ENCODE peak calls at places on chromosomes 2 and 18, in five cellular contexts. One of them, this sample, is unnamed.
A peak's percentile ranks its signal among the peaks of the same experiment; 100 is the strongest.

GRCh38 chr2:160940271-160940670 is 220.0 kb upstream of the TANK start:
- DNase-seq in HepG2: no peak
- DNase-seq in K562: no peak
- DNase-seq in A549: no peak
- DNase-seq in endothelial cell of umbilical vein: no peak
- DNase-seq in this sample: peak; percentile 6

GRCh38 chr2:174971868-174972781 is 33.1 kb downstream of the CHN1 start:
- DNase-seq in HepG2: no peak
- DNase-seq in K562: no peak
- DNase-seq in A549: peak; percentile 41
- DNase-seq in endothelial cell of umbilical vein: peak; percentile 96
- DNase-seq in this sample: no peak

GRCh38 chr2:182522428-182522896 is 95.6 kb upstream of the PDE1A start:
- DNase-seq in HepG2: no peak
- DNase-seq in K562: no peak
- DNase-seq in A549: no peak
- DNase-seq in endothelial cell of umbilical vein: peak; percentile 95
- DNase-seq in this sample: no peak

GRCh38 chr2:71581015-71581414 is 127.7 kb downstream of the DYSF start:
- DNase-seq in HepG2: no peak
- DNase-seq in K562: no peak
- DNase-seq in A549: no peak
- DNase-seq in endothelial cell of umbilical vein: no peak
- DNase-seq in this sample: no peak

GRCh38 chr2:240401781-240402551 is 33.5 kb upstream of the GPC1 start:
- DNase-seq in HepG2: no peak
- DNase-seq in K562: no peak
- DNase-seq in A549: no peak
- DNase-seq in endothelial cell of umbilical vein: no peak
- DNase-seq in this sample: no peak

GRCh38 chr18:14086459-14087231 is 45.6 kb downstream of the ZNF519 start:
- DNase-seq in HepG2: peak; percentile 50
- DNase-seq in K562: peak; percentile 23
- DNase-seq in A549: peak; percentile 2
- DNase-seq in endothelial cell of umbilical vein: peak; percentile 34
- DNase-seq in this sample: peak; percentile 56

GRCh38 chr18:58592223-58593214 is 36.4 kb downstream of the ALPK2 start:
- DNase-seq in HepG2: no peak
- DNase-seq in K562: no peak
- DNase-seq in A549: no peak
- DNase-seq in endothelial cell of umbilical vein: no peak
- DNase-seq in this sample: no peak

GRCh38 chr2:162244559-162245031 is 1.4 kb upstream of the FAP start:
- DNase-seq in HepG2: no peak
- DNase-seq in K562: no peak
- DNase-seq in A549: no peak
- DNase-seq in endothelial cell of umbilical vein: peak; percentile 91
- DNase-seq in this sample: no peak

GRCh38 chr18:57900906-57901305 is 97.8 kb upstream of the ATP8B1 start:
- DNase-seq in HepG2: no peak
- DNase-seq in K562: no peak
- DNase-seq in A549: no peak
- DNase-seq in endothelial cell of umbilical vein: no peak
- DNase-seq in this sample: no peak

GRCh38 chr18:36697905-36698304 is 130.9 kb downstream of the TPGS2 start:
- DNase-seq in HepG2: no peak
- DNase-seq in K562: no peak
- DNase-seq in A549: no peak
- DNase-seq in endothelial cell of umbilical vein: no peak
- DNase-seq in this sample: no peak

GRCh38 chr2:100632021-100632420 is 69.2 kb downstream of the PDCL3 start:
- DNase-seq in HepG2: no peak
- DNase-seq in K562: no peak
- DNase-seq in A549: no peak
- DNase-seq in endothelial cell of umbilical vein: no peak
- DNase-seq in this sample: no peak

GRCh38 chr2:109607766-109608165 is 6.0 kb downstream of the SEPTIN10 start:
- DNase-seq in HepG2: no peak
- DNase-seq in K562: no peak
- DNase-seq in A549: no peak
- DNase-seq in endothelial cell of umbilical vein: peak; percentile 11
- DNase-seq in this sample: no peak

GRCh38 chr18:32588191-32588590 is 117.5 kb upstream of the GAREM1 start:
- DNase-seq in HepG2: no peak
- DNase-seq in K562: no peak
- DNase-seq in A549: no peak
- DNase-seq in endothelial cell of umbilical vein: no peak
- DNase-seq in this sample: no peak

GRCh38 chr2:24857741-24858140 is 62.3 kb downstream of the ADCY3 start:
- DNase-seq in HepG2: no peak
- DNase-seq in K562: no peak
- DNase-seq in A549: no peak
- DNase-seq in endothelial cell of umbilical vein: no peak
- DNase-seq in this sample: no peak

GRCh38 chr18:40708726-40709125 is 1246.3 kb upstream of the PIK3C3 start:
- DNase-seq in HepG2: no peak
- DNase-seq in K562: no peak
- DNase-seq in A549: no peak
- DNase-seq in endothelial cell of umbilical vein: no peak
- DNase-seq in this sample: no peak

GRCh38 chr2:216698291-216698690 is 2.9 kb upstream of the IGFBP5 start:
- DNase-seq in HepG2: no peak
- DNase-seq in K562: no peak
- DNase-seq in A549: no peak
- DNase-seq in endothelial cell of umbilical vein: no peak
- DNase-seq in this sample: no peak

GRCh38 chr2:144429396-144430112 is 90.4 kb downstream of the ZEB2 start:
- DNase-seq in HepG2: no peak
- DNase-seq in K562: no peak
- DNase-seq in A549: no peak
- DNase-seq in endothelial cell of umbilical vein: no peak
- DNase-seq in this sample: no peak

GRCh38 chr2:817616-818015 is 133.0 kb upstream of the SNTG2 start:
- DNase-seq in HepG2: no peak
- DNase-seq in K562: no peak
- DNase-seq in A549: no peak
- DNase-seq in endothelial cell of umbilical vein: no peak
- DNase-seq in this sample: no peak

GRCh38 chr18:52190195-52190594 is 149.8 kb upstream of the DCC start:
- DNase-seq in HepG2: no peak
- DNase-seq in K562: no peak
- DNase-seq in A549: no peak
- DNase-seq in endothelial cell of umbilical vein: no peak
- DNase-seq in this sample: no peak

GRCh38 chr2:135124924-135125886 is 73.1 kb downstream of the RAB3GAP1 start:
- DNase-seq in HepG2: no peak
- DNase-seq in K562: no peak
- DNase-seq in A549: no peak
- DNase-seq in endothelial cell of umbilical vein: no peak
- DNase-seq in this sample: no peak

GRCh38 chr2:28681216-28681981 is 70.2 kb upstream of the PPP1CB start:
- DNase-seq in HepG2: no peak
- DNase-seq in K562: no peak
- DNase-seq in A549: no peak
- DNase-seq in endothelial cell of umbilical vein: peak; percentile 71
- DNase-seq in this sample: no peak

GRCh38 chr2:45993476-45993991 is 303.7 kb upstream of the EPAS1 start:
- DNase-seq in HepG2: peak; percentile 78
- DNase-seq in K562: peak; percentile 68
- DNase-seq in A549: peak; percentile 77
- DNase-seq in endothelial cell of umbilical vein: peak; percentile 75
- DNase-seq in this sample: peak; percentile 81

GRCh38 chr2:62054029-62054791 is 141.7 kb upstream of the B3GNT2 start:
- DNase-seq in HepG2: no peak
- DNase-seq in K562: no peak
- DNase-seq in A549: no peak
- DNase-seq in endothelial cell of umbilical vein: no peak
- DNase-seq in this sample: no peak

GRCh38 chr18:10453885-10454772 is at the start of gene APCDD1:
- DNase-seq in HepG2: peak; percentile 21
- DNase-seq in K562: peak; percentile 20
- DNase-seq in A549: peak; percentile 7
- DNase-seq in endothelial cell of umbilical vein: no peak
- DNase-seq in this sample: peak; percentile 57

GRCh38 chr2:68365087-68365486 is at the start of gene PLEK:
- DNase-seq in HepG2: no peak
- DNase-seq in K562: no peak
- DNase-seq in A549: no peak
- DNase-seq in endothelial cell of umbilical vein: no peak
- DNase-seq in this sample: peak; percentile 98

DNA sequence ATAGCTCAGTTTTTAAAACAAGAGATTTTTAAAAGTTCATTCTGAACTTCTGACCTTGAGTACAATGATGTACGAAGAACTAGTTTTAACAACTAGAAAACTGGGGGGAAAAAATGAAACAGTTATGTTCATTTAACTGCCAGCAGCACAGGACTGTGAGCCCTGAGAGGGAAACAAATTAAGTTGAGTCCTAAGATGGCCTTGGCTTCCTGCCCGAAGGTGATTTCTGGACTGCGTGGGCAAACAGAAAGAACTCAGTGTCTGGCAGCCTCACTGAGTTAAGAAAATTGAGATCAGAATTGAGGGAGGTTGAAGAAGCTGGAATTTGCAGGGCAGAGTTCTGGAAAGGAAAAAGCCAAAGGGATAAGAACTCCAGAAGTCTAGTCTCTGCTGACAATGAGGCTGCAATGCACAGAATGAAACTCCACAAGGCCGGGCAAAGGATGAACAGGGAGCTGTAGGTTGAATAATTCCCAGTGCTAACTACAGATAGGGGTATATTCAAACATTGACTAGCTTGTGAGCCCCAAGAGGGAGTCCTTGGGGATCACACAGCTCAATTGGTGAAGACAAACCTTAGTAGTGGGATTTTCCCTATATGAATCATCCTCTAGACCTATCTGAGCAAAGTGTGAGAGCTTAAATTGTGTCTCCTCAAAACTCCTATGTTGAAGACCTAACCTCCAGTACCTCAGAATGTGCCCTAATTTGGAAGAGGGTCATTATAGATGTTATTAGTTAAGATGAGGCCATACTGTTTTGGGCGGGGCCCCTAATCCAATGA is 13.1 kb upstream of the CRACDL start:
- DNase-seq in HepG2: no peak
- DNase-seq in K562: peak; percentile 1
- DNase-seq in A549: no peak
- DNase-seq in endothelial cell of umbilical vein: no peak
- DNase-seq in this sample: no peak
- H3K4me3 ChIP-seq in HepG2: no peak overlapping the region
- H3K4me3 ChIP-seq in K562: no peak overlapping the region
- H3K4me3 ChIP-seq in A549: no peak overlapping the region
- H3K4me3 ChIP-seq in endothelial cell of umbilical vein: no peak overlapping the region
- H3K4me3 ChIP-seq in this sample: no peak overlapping the region

GRCh38 chr2:113081458-113082210 is 13.9 kb downstream of the IL1F10 start:
- DNase-seq in HepG2: no peak
- DNase-seq in K562: no peak
- DNase-seq in A549: no peak
- DNase-seq in endothelial cell of umbilical vein: no peak
- DNase-seq in this sample: no peak

GRCh38 chr2:113078350-113078839 is 10.6 kb downstream of the IL1F10 start:
- DNase-seq in HepG2: no peak
- DNase-seq in K562: no peak
- DNase-seq in A549: no peak
- DNase-seq in endothelial cell of umbilical vein: no peak
- DNase-seq in this sample: no peak

GRCh38 chr2:113079123-113079522 is 11.4 kb downstream of the IL1F10 start:
- DNase-seq in HepG2: no peak
- DNase-seq in K562: no peak
- DNase-seq in A549: no peak
- DNase-seq in endothelial cell of umbilical vein: no peak
- DNase-seq in this sample: no peak

GRCh38 chr2:113077921-113078320 is 10.2 kb downstream of the IL1F10 start:
- DNase-seq in HepG2: no peak
- DNase-seq in K562: no peak
- DNase-seq in A549: no peak
- DNase-seq in endothelial cell of umbilical vein: no peak
- DNase-seq in this sample: no peak

GRCh38 chr2:113080134-113080533 is 12.4 kb downstream of the IL1F10 start:
- DNase-seq in HepG2: peak; percentile 40
- DNase-seq in K562: peak; percentile 60
- DNase-seq in A549: peak; percentile 31
- DNase-seq in endothelial cell of umbilical vein: peak; percentile 17
- DNase-seq in this sample: peak; percentile 65
- TF ChIP-seq MYC in HepG2: no peak
- TF ChIP-seq MYC in K562: no peak
- TF ChIP-seq MYC in A549: no peak
- TF ChIP-seq MYC in endothelial cell of umbilical vein: no peak
- TF ChIP-seq MYC in this sample: no peak

GRCh38 chr2:20803974-20804373 is 18.9 kb downstream of the LDAH start:
- DNase-seq in HepG2: no peak
- DNase-seq in K562: no peak
- DNase-seq in A549: no peak
- DNase-seq in endothelial cell of umbilical vein: no peak
- DNase-seq in this sample: no peak
- TF ChIP-seq POLR2A in HepG2: no peak
- TF ChIP-seq POLR2A in K562: no peak
- TF ChIP-seq POLR2A in A549: no peak
- TF ChIP-seq POLR2A in endothelial cell of umbilical vein: no peak
- TF ChIP-seq POLR2A in this sample: no peak

GRCh38 chr18:78980279-78980771 is 707 bp downstream of the SALL3 start:
- DNase-seq in HepG2: no peak
- DNase-seq in K562: no peak
- DNase-seq in A549: no peak
- DNase-seq in endothelial cell of umbilical vein: no peak
- DNase-seq in this sample: no peak
- H3K4me3 ChIP-seq in HepG2: no peak overlapping the region
- H3K4me3 ChIP-seq in K562: no peak overlapping the region
- H3K4me3 ChIP-seq in A549: no peak overlapping the region
- H3K4me3 ChIP-seq in endothelial cell of umbilical vein: no peak overlapping the region
- H3K4me3 ChIP-seq in this sample: no peak overlapping the region

This sample was measured in NB4.